ENCODE peak calls at places on chromosome 3, in nine cellular contexts. One of them, this sample, is unnamed.

GRCh38 chr3:188954590-188955208 is 217.1 kb upstream of the TPRG1 start:
- DNase-seq in H1: peak; percentile 88
- DNase-seq in choroid plexus epithelial cell: peak; percentile 95
- DNase-seq in mucosa of descending colon: peak; percentile 83
- DNase-seq in NT2/D1: peak; percentile 89
- DNase-seq in tibial artery: peak; percentile 82
- DNase-seq in CD8-positive, alpha-beta T cell: peak; percentile 71
- DNase-seq in colonic mucosa: peak; percentile 90
- DNase-seq in cardiac fibroblast: peak; percentile 94
- DNase-seq in this sample: peak; percentile 88

GRCh38 chr3:141305436-141305835 is 62.9 kb upstream of the ZBTB38 start:
- DNase-seq in H1: no peak
- DNase-seq in choroid plexus epithelial cell: peak; percentile 96
- DNase-seq in mucosa of descending colon: no peak
- DNase-seq in NT2/D1: no peak
- DNase-seq in tibial artery: no peak
- DNase-seq in CD8-positive, alpha-beta T cell: no peak
- DNase-seq in colonic mucosa: no peak
- DNase-seq in cardiac fibroblast: peak; percentile 85
- DNase-seq in this sample: no peak

GRCh38 chr3:35498506-35499210 is 140.7 kb upstream of the ARPP21 start:
- DNase-seq in H1: no peak
- DNase-seq in choroid plexus epithelial cell: no peak
- DNase-seq in mucosa of descending colon: no peak
- DNase-seq in NT2/D1: no peak
- DNase-seq in tibial artery: no peak
- DNase-seq in CD8-positive, alpha-beta T cell: no peak
- DNase-seq in colonic mucosa: no peak
- DNase-seq in cardiac fibroblast: no peak
- DNase-seq in this sample: no peak

GRCh38 chr3:34859741-34860140 is 779.6 kb upstream of the ARPP21 start:
- DNase-seq in H1: no peak
- DNase-seq in choroid plexus epithelial cell: peak; percentile 48
- DNase-seq in mucosa of descending colon: no peak
- DNase-seq in NT2/D1: no peak
- DNase-seq in tibial artery: no peak
- DNase-seq in CD8-positive, alpha-beta T cell: no peak
- DNase-seq in colonic mucosa: no peak
- DNase-seq in cardiac fibroblast: no peak
- DNase-seq in this sample: no peak

GRCh38 chr3:31561891-31562290 is 29.2 kb downstream of the STT3B start:
- DNase-seq in H1: no peak
- DNase-seq in choroid plexus epithelial cell: no peak
- DNase-seq in mucosa of descending colon: no peak
- DNase-seq in NT2/D1: no peak
- DNase-seq in tibial artery: no peak
- DNase-seq in CD8-positive, alpha-beta T cell: no peak
- DNase-seq in colonic mucosa: no peak
- DNase-seq in cardiac fibroblast: no peak
- DNase-seq in this sample: no peak

GRCh38 chr3:197040679-197041078 is 11.1 kb upstream of the MELTF start:
- DNase-seq in H1: no peak
- DNase-seq in choroid plexus epithelial cell: no peak
- DNase-seq in mucosa of descending colon: no peak
- DNase-seq in NT2/D1: no peak
- DNase-seq in tibial artery: no peak
- DNase-seq in CD8-positive, alpha-beta T cell: no peak
- DNase-seq in colonic mucosa: no peak
- DNase-seq in cardiac fibroblast: no peak
- DNase-seq in this sample: peak; percentile 19

GRCh38 chr3:18079739-18080138 is 337.3 kb upstream of the TBC1D5 start:
- DNase-seq in H1: no peak
- DNase-seq in choroid plexus epithelial cell: peak; percentile 19
- DNase-seq in mucosa of descending colon: no peak
- DNase-seq in NT2/D1: no peak
- DNase-seq in tibial artery: no peak
- DNase-seq in CD8-positive, alpha-beta T cell: no peak
- DNase-seq in colonic mucosa: no peak
- DNase-seq in cardiac fibroblast: no peak
- DNase-seq in this sample: no peak

GRCh38 chr3:128486692-128487537 is 6.1 kb downstream of the GATA2 start:
- DNase-seq in H1: no peak
- DNase-seq in choroid plexus epithelial cell: peak; percentile 13
- DNase-seq in mucosa of descending colon: no peak
- DNase-seq in NT2/D1: no peak
- DNase-seq in tibial artery: no peak
- DNase-seq in CD8-positive, alpha-beta T cell: no peak
- DNase-seq in colonic mucosa: no peak
- DNase-seq in cardiac fibroblast: no peak
- DNase-seq in this sample: peak; percentile 59

GRCh38 chr3:54916722-54917121 is 11.1 kb downstream of the LRTM1 start:
- DNase-seq in H1: no peak
- DNase-seq in choroid plexus epithelial cell: peak; percentile 14
- DNase-seq in mucosa of descending colon: no peak
- DNase-seq in NT2/D1: no peak
- DNase-seq in tibial artery: no peak
- DNase-seq in CD8-positive, alpha-beta T cell: no peak
- DNase-seq in colonic mucosa: no peak
- DNase-seq in cardiac fibroblast: no peak
- DNase-seq in this sample: no peak

GRCh38 chr3:170037463-170038433 is at the start of gene GPR160:
- DNase-seq in H1: peak; percentile 97
- DNase-seq in choroid plexus epithelial cell: peak; percentile 40
- DNase-seq in mucosa of descending colon: peak; percentile 96
- DNase-seq in NT2/D1: peak; percentile 74
- DNase-seq in tibial artery: peak; percentile 45
- DNase-seq in CD8-positive, alpha-beta T cell: peak; percentile 77
- DNase-seq in colonic mucosa: peak; percentile 94
- DNase-seq in cardiac fibroblast: peak; percentile 43
- DNase-seq in this sample: peak; percentile 91

GRCh38 chr3:149628957-149629670 is 28.7 kb downstream of the WWTR1 start:
- DNase-seq in H1: no peak
- DNase-seq in choroid plexus epithelial cell: peak; percentile 69
- DNase-seq in mucosa of descending colon: no peak
- DNase-seq in NT2/D1: no peak
- DNase-seq in tibial artery: no peak
- DNase-seq in CD8-positive, alpha-beta T cell: no peak
- DNase-seq in colonic mucosa: no peak
- DNase-seq in cardiac fibroblast: peak; percentile 58
- DNase-seq in this sample: no peak

GRCh38 chr3:169562988-169563774 is 100.3 kb downstream of the MECOM start:
- DNase-seq in H1: no peak
- DNase-seq in choroid plexus epithelial cell: no peak
- DNase-seq in mucosa of descending colon: peak; percentile 23
- DNase-seq in NT2/D1: no peak
- DNase-seq in tibial artery: no peak
- DNase-seq in CD8-positive, alpha-beta T cell: no peak
- DNase-seq in colonic mucosa: no peak
- DNase-seq in cardiac fibroblast: peak; percentile 24
- DNase-seq in this sample: no peak

GRCh38 chr3:10533731-10534011 is 28.3 kb upstream of the ATP2B2 start:
- DNase-seq in H1: no peak
- DNase-seq in choroid plexus epithelial cell: no peak
- DNase-seq in mucosa of descending colon: no peak
- DNase-seq in NT2/D1: no peak
- DNase-seq in tibial artery: no peak
- DNase-seq in CD8-positive, alpha-beta T cell: no peak
- DNase-seq in colonic mucosa: no peak
- DNase-seq in cardiac fibroblast: no peak
- DNase-seq in this sample: no peak

GRCh38 chr3:129934234-129935123 is 40.0 kb upstream of the TRH start:
- DNase-seq in H1: peak; percentile 64
- DNase-seq in choroid plexus epithelial cell: peak; percentile 38
- DNase-seq in mucosa of descending colon: peak; percentile 35
- DNase-seq in NT2/D1: peak; percentile 30
- DNase-seq in tibial artery: no peak
- DNase-seq in CD8-positive, alpha-beta T cell: peak; percentile 32
- DNase-seq in colonic mucosa: peak; percentile 32
- DNase-seq in cardiac fibroblast: peak; percentile 40
- DNase-seq in this sample: peak; percentile 40

GRCh38 chr3:171950373-171950772 is 89.0 kb upstream of the FNDC3B start:
- DNase-seq in H1: no peak
- DNase-seq in choroid plexus epithelial cell: peak; percentile 63
- DNase-seq in mucosa of descending colon: no peak
- DNase-seq in NT2/D1: peak; percentile 42
- DNase-seq in tibial artery: no peak
- DNase-seq in CD8-positive, alpha-beta T cell: no peak
- DNase-seq in colonic mucosa: no peak
- DNase-seq in cardiac fibroblast: peak; percentile 39
- DNase-seq in this sample: peak; percentile 30

GRCh38 chr3:148601766-148602685 is 95.7 kb upstream of the AGTR1 start:
- DNase-seq in H1: no peak
- DNase-seq in choroid plexus epithelial cell: peak; percentile 20
- DNase-seq in mucosa of descending colon: no peak
- DNase-seq in NT2/D1: no peak
- DNase-seq in tibial artery: no peak
- DNase-seq in CD8-positive, alpha-beta T cell: no peak
- DNase-seq in colonic mucosa: peak; percentile 34
- DNase-seq in cardiac fibroblast: no peak
- DNase-seq in this sample: no peak

GRCh38 chr3:105214575-105214974 is 152.1 kb upstream of the ALCAM start:
- DNase-seq in H1: no peak
- DNase-seq in choroid plexus epithelial cell: no peak
- DNase-seq in mucosa of descending colon: no peak
- DNase-seq in NT2/D1: no peak
- DNase-seq in tibial artery: no peak
- DNase-seq in CD8-positive, alpha-beta T cell: no peak
- DNase-seq in colonic mucosa: no peak
- DNase-seq in cardiac fibroblast: no peak
- DNase-seq in this sample: no peak
- H3K4me3 ChIP-seq in H1: no peak overlapping the region
- H3K4me3 ChIP-seq in choroid plexus epithelial cell: no peak overlapping the region
- H3K4me3 ChIP-seq in mucosa of descending colon: no peak overlapping the region
- H3K4me3 ChIP-seq in NT2/D1: no peak overlapping the region
- H3K4me3 ChIP-seq in tibial artery: no peak overlapping the region
- H3K4me3 ChIP-seq in CD8-positive, alpha-beta T cell: no peak overlapping the region
- H3K4me3 ChIP-seq in colonic mucosa: no peak overlapping the region
- H3K4me3 ChIP-seq in cardiac fibroblast: no peak overlapping the region
- H3K4me3 ChIP-seq in this sample: no peak overlapping the region

GRCh38 chr3:115513411-115513800 is 109.9 kb upstream of the GAP43 start:
- DNase-seq in H1: no peak
- DNase-seq in choroid plexus epithelial cell: peak; percentile 8
- DNase-seq in mucosa of descending colon: no peak
- DNase-seq in NT2/D1: no peak
- DNase-seq in tibial artery: no peak
- DNase-seq in CD8-positive, alpha-beta T cell: no peak
- DNase-seq in colonic mucosa: no peak
- DNase-seq in cardiac fibroblast: no peak
- DNase-seq in this sample: no peak
- H3K4me3 ChIP-seq in H1: peak overlapping the region; percentile 74
- H3K4me3 ChIP-seq in choroid plexus epithelial cell: peak overlapping the region; percentile 61
- H3K4me3 ChIP-seq in mucosa of descending colon: no peak overlapping the region
- H3K4me3 ChIP-seq in NT2/D1: peak overlapping the region; percentile 33
- H3K4me3 ChIP-seq in tibial artery: peak overlapping the region; percentile 44
- H3K4me3 ChIP-seq in CD8-positive, alpha-beta T cell: peak overlapping the region; percentile 48
- H3K4me3 ChIP-seq in colonic mucosa: peak overlapping the region; percentile 27
- H3K4me3 ChIP-seq in cardiac fibroblast: peak overlapping the region; percentile 52
- H3K4me3 ChIP-seq in this sample: peak overlapping the region; percentile 32

DNA sequence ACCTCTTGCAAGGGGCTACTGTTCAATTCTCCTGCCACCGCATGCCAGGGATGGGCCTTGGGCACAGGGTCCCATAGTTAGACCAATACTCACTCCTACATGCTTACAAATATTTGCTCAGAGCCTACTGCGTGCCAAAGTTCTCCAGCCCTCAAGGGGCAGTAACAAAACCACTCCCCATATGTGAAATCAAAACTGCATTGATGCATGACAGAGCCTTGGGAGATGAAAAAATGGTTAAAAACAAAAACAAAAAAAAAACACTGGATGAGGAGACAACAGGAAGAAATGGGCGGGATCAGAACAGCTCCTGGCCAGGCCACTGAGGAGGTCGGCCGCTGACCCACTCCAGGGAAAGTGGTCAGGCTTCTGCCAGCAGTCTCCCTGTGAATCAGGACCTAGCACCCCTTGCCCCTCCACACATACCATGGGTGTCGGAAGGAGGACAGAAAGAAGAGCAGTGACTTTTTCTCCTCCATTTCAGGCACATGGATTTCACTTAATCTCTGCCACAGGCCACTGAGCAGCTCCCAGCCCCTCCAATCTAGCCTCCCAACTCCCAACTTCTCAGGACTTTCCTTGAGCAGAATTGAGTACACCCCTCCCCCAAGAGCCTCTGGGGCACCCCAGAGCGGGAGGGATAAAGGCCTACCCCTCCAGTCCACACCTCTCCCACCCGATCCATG is 2.8 kb downstream of the PLXNB1 start:
- DNase-seq in H1: no peak
- DNase-seq in choroid plexus epithelial cell: no peak
- DNase-seq in mucosa of descending colon: no peak
- DNase-seq in NT2/D1: no peak
- DNase-seq in tibial artery: peak; percentile 65
- DNase-seq in CD8-positive, alpha-beta T cell: no peak
- DNase-seq in colonic mucosa: no peak
- DNase-seq in cardiac fibroblast: peak; percentile 19
- DNase-seq in this sample: no peak
- H3K4me3 ChIP-seq in H1: no peak overlapping the region
- H3K4me3 ChIP-seq in choroid plexus epithelial cell: no peak overlapping the region
- H3K4me3 ChIP-seq in mucosa of descending colon: no peak overlapping the region
- H3K4me3 ChIP-seq in NT2/D1: no peak overlapping the region
- H3K4me3 ChIP-seq in tibial artery: peak overlapping the region; percentile 68
- H3K4me3 ChIP-seq in CD8-positive, alpha-beta T cell: no peak overlapping the region
- H3K4me3 ChIP-seq in colonic mucosa: peak overlapping the region; percentile 73
- H3K4me3 ChIP-seq in cardiac fibroblast: no peak overlapping the region
- H3K4me3 ChIP-seq in this sample: no peak overlapping the region

GRCh38 chr3:123198352-123198751 is 3.4 kb upstream of the SEC22A start:
- DNase-seq in H1: no peak
- DNase-seq in choroid plexus epithelial cell: no peak
- DNase-seq in mucosa of descending colon: no peak
- DNase-seq in NT2/D1: no peak
- DNase-seq in tibial artery: no peak
- DNase-seq in CD8-positive, alpha-beta T cell: no peak
- DNase-seq in colonic mucosa: no peak
- DNase-seq in cardiac fibroblast: no peak
- DNase-seq in this sample: no peak

GRCh38 chr3:123201557-123202427 is at the start of gene SEC22A:
- DNase-seq in H1: peak; percentile 95
- DNase-seq in choroid plexus epithelial cell: peak; percentile 96
- DNase-seq in mucosa of descending colon: peak; percentile 96
- DNase-seq in NT2/D1: peak; percentile 93
- DNase-seq in tibial artery: peak; percentile 86
- DNase-seq in CD8-positive, alpha-beta T cell: peak; percentile 97
- DNase-seq in colonic mucosa: peak; percentile 97
- DNase-seq in cardiac fibroblast: peak; percentile 92
- DNase-seq in this sample: peak; percentile 95

GRCh38 chr3:123202451-123202850 is 708 bp downstream of the SEC22A start:
- DNase-seq in H1: no peak
- DNase-seq in choroid plexus epithelial cell: peak; percentile 22
- DNase-seq in mucosa of descending colon: no peak
- DNase-seq in NT2/D1: no peak
- DNase-seq in tibial artery: no peak
- DNase-seq in CD8-positive, alpha-beta T cell: no peak
- DNase-seq in colonic mucosa: no peak
- DNase-seq in cardiac fibroblast: peak; percentile 1
- DNase-seq in this sample: no peak

DNA sequence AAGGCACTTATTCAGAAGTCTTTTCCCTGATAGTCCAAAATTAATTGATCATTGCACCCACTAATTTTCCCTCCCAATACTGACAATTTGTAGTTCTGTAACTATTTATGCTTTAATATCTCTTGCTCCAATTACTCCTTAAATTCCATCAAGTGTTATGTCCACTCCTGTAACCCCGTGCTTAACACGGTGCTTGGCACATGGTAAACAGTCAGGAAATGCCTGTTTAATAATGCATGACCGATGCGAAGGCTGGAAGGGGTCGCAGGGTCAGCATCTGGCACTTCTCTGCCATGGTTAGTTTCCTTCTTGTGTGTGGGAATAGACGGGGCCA is 553 bp upstream of the SEC22A start:
- DNase-seq in H1: no peak
- DNase-seq in choroid plexus epithelial cell: no peak
- DNase-seq in mucosa of descending colon: no peak
- DNase-seq in NT2/D1: no peak
- DNase-seq in tibial artery: no peak
- DNase-seq in CD8-positive, alpha-beta T cell: no peak
- DNase-seq in colonic mucosa: no peak
- DNase-seq in cardiac fibroblast: no peak
- DNase-seq in this sample: no peak
- H3K4me3 ChIP-seq in H1: peak overlapping the region; percentile 83
- H3K4me3 ChIP-seq in choroid plexus epithelial cell: peak overlapping the region; percentile 96
- H3K4me3 ChIP-seq in mucosa of descending colon: peak overlapping the region; percentile 92
- H3K4me3 ChIP-seq in NT2/D1: peak overlapping the region; percentile 89
- H3K4me3 ChIP-seq in tibial artery: peak overlapping the region; percentile 78
- H3K4me3 ChIP-seq in CD8-positive, alpha-beta T cell: peak overlapping the region; percentile 78
- H3K4me3 ChIP-seq in colonic mucosa: peak overlapping the region; percentile 71
- H3K4me3 ChIP-seq in cardiac fibroblast: peak overlapping the region; percentile 95
- H3K4me3 ChIP-seq in this sample: peak overlapping the region; percentile 96